ENCODE peak calls at places on chromosomes 3 and 15, in nine cellular contexts. Z, P, N, Q, D, R, G, V and W are unnamed samples.

GRCh38 chr15:90160781-90161727 is 40.1 kb upstream of the SEMA4B start:
- DNase-seq in Z (no peak), P (peak), N (no peak), Q (no peak), D (peak), R (no peak), G (no peak), V (no peak), W (no peak)

GRCh38 chr15:35665855-35666536 is 120.0 kb upstream of the DPH6 start:
- DNase-seq in Z (no peak), P (peak), N (no peak), Q (no peak), D (no peak), R (peak), G (no peak), V (no peak), W (no peak)

GRCh38 chr3:11764931-11765363 is 81.7 kb downstream of the TAMM41 start:
- DNase-seq in Z (no peak), P (no peak), N (peak), Q (peak), D (no peak), R (no peak), G (no peak), V (peak), W (peak)

GRCh38 chr15:95558916-95559315 is 771.6 kb upstream of the NR2F2 start:
- DNase-seq in Z (no peak), P (no peak), N (no peak), Q (no peak), D (no peak), R (no peak), G (no peak), V (no peak), W (no peak)

GRCh38 chr15:23038741-23039150 is 623 bp downstream of the TUBGCP5 start:
- DNase-seq in Z (no peak), P (no peak), N (peak), Q (peak), D (peak), R (no peak), G (peak), V (peak), W (no peak)

GRCh38 chr3:59563072-59563605 is 513.3 kb upstream of the CFAP20DC start:
- DNase-seq in Z (no peak), P (no peak), N (no peak), Q (peak), D (no peak), R (no peak), G (no peak), V (peak), W (no peak)

GRCh38 chr3:165254812-165255211 is 58.6 kb upstream of the SLITRK3 start:
- DNase-seq in Z (no peak), P (no peak), N (no peak), Q (peak), D (peak), R (no peak), G (peak), V (no peak), W (no peak)

GRCh38 chr15:98648654-98649537 is 557 bp downstream of the IGF1R start:
- DNase-seq in Z (peak), P (peak), N (peak), Q (peak), D (no peak), R (no peak), G (peak), V (peak), W (peak)

GRCh38 chr3:11220230-11220629 is 52.0 kb upstream of the ATG7 start:
- DNase-seq in Z (no peak), P (no peak), N (no peak), Q (no peak), D (no peak), R (no peak), G (no peak), V (no peak), W (no peak)

GRCh38 chr15:68674975-68675374 is 96.2 kb downstream of the CORO2B start:
- DNase-seq in Z (no peak), P (no peak), N (no peak), Q (no peak), D (no peak), R (no peak), G (no peak), V (no peak), W (no peak)

GRCh38 chr3:144096016-144096415 is 124.4 kb downstream of the DIPK2A start:
- DNase-seq in Z (no peak), P (no peak), N (no peak), Q (no peak), D (no peak), R (no peak), G (no peak), V (no peak), W (no peak)

GRCh38 chr3:69119681-69120080 is 2.7 kb downstream of the LMOD3 start:
- DNase-seq in Z (no peak), P (no peak), N (no peak), Q (no peak), D (no peak), R (no peak), G (no peak), V (no peak), W (no peak)

GRCh38 chr15:48411971-48412591 is 80.9 kb downstream of the DUT start:
- DNase-seq in Z (no peak), P (no peak), N (no peak), Q (peak), D (no peak), R (no peak), G (no peak), V (peak), W (no peak)

GRCh38 chr3:190224466-190225185 is 97.6 kb downstream of the CLDN1 start:
- DNase-seq in Z (no peak), P (no peak), N (no peak), Q (peak), D (no peak), R (no peak), G (no peak), V (no peak), W (no peak)

GRCh38 chr3:194058189-194058571 is 77.8 kb upstream of the HES1 start:
- DNase-seq in Z (peak), P (peak), N (peak), Q (peak), D (no peak), R (peak), G (no peak), V (peak), W (peak)

GRCh38 chr3:61768284-61769012 is 207.1 kb downstream of the PTPRG start:
- DNase-seq in Z (no peak), P (no peak), N (no peak), Q (no peak), D (no peak), R (no peak), G (no peak), V (peak), W (no peak)

GRCh38 chr3:141407043-141407442 is 38.7 kb downstream of the ZBTB38 start:
- DNase-seq in Z (no peak), P (peak), N (no peak), Q (peak), D (no peak), R (peak), G (no peak), V (peak), W (no peak)